ENCODE peak calls at places on chromosomes 1 and 21, in ten cellular contexts. R, E, O, K, I, U, C, W, D and L are unnamed samples.
A peak's percentile ranks its signal among the peaks of the same experiment; 100 is the strongest.

GRCh38 chr1:45623972-45624371 is at the start of gene CCDC17:
- DNase-seq in D (peak; percentile 21), O (no peak), I (no peak), W (no peak), C (no peak), K (no peak), U (no peak), R (no peak), E (no peak), L (no peak)

GRCh38 chr21:34351786-34352241 is 12.0 kb upstream of the KCNE2 start:
- DNase-seq in R (peak; percentile 78), C (peak; percentile 27), I (peak; percentile 41), D (peak; percentile 54), W (peak; percentile 71), U (no peak), E (peak; percentile 68), K (peak; percentile 66), O (no peak), L (peak; percentile 39)

GRCh38 chr1:42931911-42932422 is 26.7 kb downstream of the SLC2A1 start:
- DNase-seq in W (no peak), E (peak; percentile 92), D (no peak), K (peak; percentile 91), R (no peak), I (no peak), U (no peak), O (no peak), C (peak; percentile 75), L (peak; percentile 81)

GRCh38 chr1:176374967-176375569 is 87.9 kb upstream of the PAPPA2 start:
- DNase-seq in W (peak; percentile 78), R (peak; percentile 90), O (peak; percentile 24), I (peak; percentile 68), E (peak; percentile 40), K (peak; percentile 82), U (peak; percentile 49), C (peak; percentile 77), D (peak; percentile 86), L (peak; percentile 89)

GRCh38 chr1:10242811-10243210 is 32.4 kb downstream of the KIF1B start:
- DNase-seq in E (no peak), O (no peak), W (no peak), D (no peak), K (no peak), I (no peak), U (no peak), C (no peak), R (no peak), L (no peak)

GRCh38 chr1:30412241-30413110 is 310.9 kb downstream of the MATN1 start:
- DNase-seq in C (peak; percentile 25), W (no peak), O (no peak), E (peak; percentile 41), K (no peak), I (peak; percentile 14), D (no peak), R (peak; percentile 49), U (no peak), L (no peak)

GRCh38 chr1:59357645-59358044 is 60.8 kb downstream of the FGGY start:
- DNase-seq in I (no peak), U (no peak), O (no peak), C (no peak), E (no peak), R (no peak), K (no peak), D (no peak), W (no peak), L (no peak)

GRCh38 chr1:90707363-90707710 is 9.8 kb downstream of the BARHL2 start:
- DNase-seq in D (peak; percentile 36), W (peak; percentile 51), E (peak; percentile 45), K (peak; percentile 66), R (peak; percentile 91), I (no peak), U (peak; percentile 59), C (peak; percentile 69), O (no peak), L (peak; percentile 75)

GRCh38 chr1:156448134-156448967 is 52.2 kb downstream of the MEF2D start:
- DNase-seq in I (no peak), D (no peak), K (no peak), O (no peak), U (no peak), C (no peak), E (no peak), R (no peak), W (no peak), L (no peak)

GRCh38 chr1:156445789-156446263 is 54.7 kb downstream of the MEF2D start:
- DNase-seq in D (peak; percentile 83), U (peak; percentile 82), I (peak; percentile 69), C (peak; percentile 75), W (peak; percentile 92), R (peak; percentile 89), K (peak; percentile 86), E (peak; percentile 73), O (peak; percentile 57), L (peak; percentile 94)

GRCh38 chr1:156440689-156441437 is 59.7 kb downstream of the MEF2D start:
- DNase-seq in R (no peak), O (no peak), W (no peak), I (no peak), C (no peak), U (no peak), K (no peak), D (no peak), E (no peak), L (no peak)

GRCh38 chr1:156439771-156440183 is 60.8 kb downstream of the MEF2D start:
- DNase-seq in I (no peak), U (no peak), K (no peak), W (no peak), C (no peak), D (no peak), O (no peak), E (no peak), R (no peak), L (no peak)

GRCh38 chr1:156444407-156445001 is 56.1 kb downstream of the MEF2D start:
- DNase-seq in I (peak; percentile 24), K (no peak), R (no peak), O (no peak), D (peak; percentile 49), W (peak; percentile 66), C (peak; percentile 48), E (peak; percentile 52), U (no peak), L (peak; percentile 61)
- TF ChIP-seq CTCF in I (peak; percentile 56), K (no peak), R (peak; percentile 45), O (peak; percentile 25), D (peak; percentile 64), W (peak; percentile 48), C (peak; percentile 53), E (peak; percentile 41), U (peak; percentile 31), L (peak; percentile 75)

DNA sequence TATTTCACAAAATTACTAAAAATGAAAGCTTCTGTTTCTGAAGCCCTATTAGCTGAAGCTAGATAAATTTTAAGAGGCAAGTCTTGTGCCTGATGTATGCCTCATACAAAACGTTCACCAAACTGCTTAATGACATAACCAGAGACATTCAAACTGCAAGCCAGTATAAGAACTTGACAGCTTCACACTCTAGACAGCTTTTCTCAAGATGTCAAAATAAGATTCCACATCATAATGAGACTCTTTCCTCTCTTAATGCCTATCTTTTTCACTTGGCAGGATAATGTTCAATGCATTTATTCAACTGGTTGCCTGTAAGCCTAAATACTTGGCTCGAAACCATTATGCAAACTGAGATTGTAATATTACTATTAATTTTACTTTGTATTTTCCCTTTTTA is 424.0 kb downstream of the LTN1 start:
- DNase-seq in U (no peak), W (no peak), I (no peak), R (no peak), D (no peak), C (no peak), O (no peak), E (no peak), K (no peak), L (no peak)
- TF ChIP-seq CTCF in U (no peak), W (no peak), I (no peak), R (no peak), D (no peak), C (no peak), O (no peak), E (no peak), K (no peak), L (no peak)

DNA sequence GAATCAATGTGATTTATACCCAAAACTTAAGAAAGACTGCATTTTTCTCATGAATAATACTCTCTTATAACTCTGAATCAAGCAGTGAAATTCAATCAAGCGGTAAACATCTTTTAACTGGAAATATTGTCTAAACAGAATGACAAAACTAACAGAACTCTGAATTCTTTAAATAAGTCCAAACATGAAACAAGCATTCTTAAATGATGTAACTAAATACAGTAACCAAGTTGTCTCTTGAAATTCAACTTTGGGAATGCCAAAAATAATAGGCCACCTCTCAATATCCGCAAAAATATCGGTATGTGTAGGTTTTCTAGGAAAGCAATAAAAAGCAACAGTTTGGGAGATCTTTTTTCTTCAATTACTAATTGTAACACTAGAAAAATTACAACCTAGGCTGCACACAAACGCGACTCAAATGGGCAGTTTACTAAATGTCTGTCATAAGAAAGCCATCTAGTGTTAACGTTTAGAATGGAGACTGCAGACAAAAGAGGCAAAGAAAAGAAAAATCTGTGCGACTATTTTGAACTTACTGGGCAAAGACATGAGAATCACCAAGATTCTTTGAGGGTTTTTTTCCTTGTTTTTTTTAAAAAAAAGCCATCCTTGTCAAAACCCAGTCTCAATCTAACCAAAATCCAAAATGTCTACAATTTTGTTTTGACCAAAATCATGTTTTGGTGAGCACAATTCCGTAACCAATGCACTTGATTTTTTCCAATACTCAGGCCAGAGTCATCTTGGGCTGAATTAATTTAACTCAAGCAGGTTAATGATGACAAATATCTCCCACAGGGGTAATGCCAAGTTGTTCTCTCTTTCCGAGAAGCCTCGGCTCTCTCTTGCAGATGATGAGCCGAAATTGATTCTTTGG is 1.4 kb downstream of the SIPA1L2 start:
- DNase-seq in C (peak; percentile 42), O (peak; percentile 9), R (peak; percentile 44), E (no peak), U (no peak), D (peak; percentile 67), W (no peak), I (no peak), K (no peak), L (no peak)
- TF ChIP-seq CTCF in C (peak; percentile 51), O (peak; percentile 22), R (peak; percentile 48), E (no peak), U (peak; percentile 58), D (peak; percentile 52), W (peak; percentile 16), I (peak; percentile 38), K (no peak), L (no peak)

GRCh38 chr1:211519602-211520001 is 27.6 kb upstream of the RD3 start:
- DNase-seq in I (no peak), U (no peak), K (no peak), E (no peak), W (no peak), D (no peak), R (no peak), O (no peak), C (no peak), L (no peak)

GRCh38 chr1:211521102-211521815 is 29.3 kb upstream of the RD3 start:
- DNase-seq in O (no peak), K (no peak), D (no peak), R (no peak), E (no peak), I (no peak), C (no peak), W (no peak), U (no peak), L (no peak)

GRCh38 chr1:211522804-211523203 is 30.8 kb upstream of the RD3 start:
- DNase-seq in W (no peak), C (no peak), I (no peak), R (no peak), O (no peak), U (no peak), E (no peak), D (no peak), K (no peak), L (no peak)

GRCh38 chr1:211518330-211519289 is 26.6 kb upstream of the RD3 start:
- DNase-seq in W (no peak), D (no peak), R (no peak), K (no peak), I (no peak), O (no peak), C (no peak), U (no peak), E (peak; percentile 61), L (no peak)

GRCh38 chr1:211520641-211521040 is 28.7 kb upstream of the RD3 start:
- DNase-seq in U (no peak), I (no peak), K (peak; percentile 43), W (peak; percentile 24), O (peak; percentile 9), C (peak; percentile 53), E (no peak), D (peak; percentile 48), R (no peak), L (peak; percentile 32)
- TF ChIP-seq CTCF in U (no peak), I (peak; percentile 34), K (no peak), W (no peak), O (no peak), C (peak; percentile 41), E (no peak), D (peak; percentile 40), R (no peak), L (no peak)